ENCODE peak calls at places on chromosomes 7 and 10, in ten cellular contexts. A, O, Z, I, G, E, L, H, W and F are unnamed samples.

GRCh38 chr10:31404640-31405039 is 85.6 kb downstream of the ZEB1 start:
- DNase-seq in G (no peak), H (no peak), E (no peak), Z (no peak), W (no peak), O (no peak), L (no peak), A (no peak), I (peak; percentile 47), F (no peak)

GRCh38 chr7:30163231-30163894 is 28.6 kb downstream of the MTURN start:
- DNase-seq in E (no peak), W (no peak), Z (no peak), G (no peak), L (no peak), A (no peak), H (peak; percentile 34), O (no peak), I (no peak), F (peak; percentile 58)

GRCh38 chr10:61028861-61029361 is 84.9 kb upstream of the RHOBTB1 start:
- DNase-seq in E (no peak), Z (no peak), H (no peak), W (no peak), A (no peak), I (no peak), L (no peak), G (no peak), O (no peak), F (no peak)

GRCh38 chr10:63393050-63393449 is 72.7 kb downstream of the JMJD1C start:
- DNase-seq in H (no peak), L (no peak), I (no peak), E (no peak), Z (no peak), O (no peak), W (no peak), G (no peak), A (no peak), F (no peak)

GRCh38 chr10:114413398-114413797 is 9.1 kb upstream of the AFAP1L2 start:
- DNase-seq in L (no peak), H (peak; percentile 57), E (no peak), O (peak; percentile 88), G (no peak), W (no peak), Z (peak; percentile 66), I (no peak), A (no peak), F (no peak)

GRCh38 chr10:107529350-107529749 is 364.8 kb upstream of the SORCS1 start:
- DNase-seq in E (no peak), O (no peak), Z (no peak), G (no peak), W (no peak), I (no peak), A (no peak), L (no peak), H (no peak), F (no peak)

GRCh38 chr7:91850455-91850854 is 30.0 kb downstream of the MTERF1 start:
- DNase-seq in O (no peak), G (no peak), H (no peak), I (peak; percentile 72), A (no peak), Z (no peak), W (no peak), L (no peak), E (no peak), F (no peak)

GRCh38 chr10:110993024-110993693 is 73.8 kb downstream of the SHOC2 start:
- DNase-seq in E (no peak), I (peak; percentile 94), O (no peak), A (no peak), Z (no peak), L (no peak), G (no peak), W (no peak), H (no peak), F (no peak)

GRCh38 chr7:105014725-105015630 is 973 bp downstream of the KMT2E start:
- DNase-seq in G (peak; percentile 69), W (peak; percentile 91), Z (peak; percentile 60), I (peak; percentile 18), H (peak; percentile 44), L (no peak), O (peak; percentile 44), E (no peak), A (peak; percentile 36), F (peak; percentile 29)

GRCh38 chr10:79349072-79349491 is 1.8 kb downstream of the PPIF start:
- DNase-seq in Z (no peak), E (no peak), O (no peak), A (no peak), L (peak; percentile 69), W (peak; percentile 86), G (no peak), H (no peak), I (no peak), F (no peak)

GRCh38 chr10:70477661-70478162 is 855 bp upstream of the PALD1 start:
- DNase-seq in I (no peak), W (no peak), H (no peak), G (peak; percentile 51), L (no peak), E (no peak), O (peak; percentile 19), A (peak; percentile 75), Z (no peak), F (peak; percentile 72)

GRCh38 chr10:63819753-63820347 is 298.6 kb downstream of the REEP3 start:
- DNase-seq in O (peak; percentile 66), W (no peak), A (no peak), H (peak; percentile 73), L (no peak), G (peak; percentile 45), Z (peak; percentile 72), E (peak; percentile 25), I (peak; percentile 44), F (no peak)

GRCh38 chr10:68543004-68543918 is 15.9 kb upstream of the SLC25A16 start:
- DNase-seq in L (no peak), W (no peak), Z (no peak), H (no peak), O (no peak), E (no peak), I (peak; percentile 87), A (no peak), G (no peak), F (no peak)

GRCh38 chr10:112785089-112785488 is 165.0 kb upstream of the TCF7L2 start:
- DNase-seq in H (no peak), L (no peak), E (no peak), I (no peak), Z (no peak), W (no peak), A (no peak), G (no peak), O (no peak), F (no peak)

GRCh38 chr10:110530131-110530831 is 32.6 kb downstream of the DUSP5 start:
- DNase-seq in Z (no peak), H (peak; percentile 46), L (peak; percentile 84), A (no peak), W (peak; percentile 76), I (peak; percentile 47), E (peak; percentile 40), G (peak; percentile 36), O (peak; percentile 52), F (no peak)

GRCh38 chr7:139773372-139773771 is 4.4 kb downstream of the HIPK2 start:
- DNase-seq in L (no peak), Z (no peak), G (no peak), H (no peak), O (no peak), E (no peak), I (no peak), W (no peak), A (no peak), F (no peak)
- H3K4me1 ChIP-seq in L (peaks cover 22% of the 10 kb centered on the region), Z (peaks cover 72% of the 10 kb centered on the region), G (peaks cover 12% of the 10 kb centered on the region), H (peaks cover 44% of the 10 kb centered on the region), O (peaks cover 5% of the 10 kb centered on the region), E (no peaks in the 10 kb centered on the region), I (peaks cover 43% of the 10 kb centered on the region), W (peaks cover 49% of the 10 kb centered on the region), A (peaks cover 35% of the 10 kb centered on the region), F (peaks cover 51% of the 10 kb centered on the region)

DNA sequence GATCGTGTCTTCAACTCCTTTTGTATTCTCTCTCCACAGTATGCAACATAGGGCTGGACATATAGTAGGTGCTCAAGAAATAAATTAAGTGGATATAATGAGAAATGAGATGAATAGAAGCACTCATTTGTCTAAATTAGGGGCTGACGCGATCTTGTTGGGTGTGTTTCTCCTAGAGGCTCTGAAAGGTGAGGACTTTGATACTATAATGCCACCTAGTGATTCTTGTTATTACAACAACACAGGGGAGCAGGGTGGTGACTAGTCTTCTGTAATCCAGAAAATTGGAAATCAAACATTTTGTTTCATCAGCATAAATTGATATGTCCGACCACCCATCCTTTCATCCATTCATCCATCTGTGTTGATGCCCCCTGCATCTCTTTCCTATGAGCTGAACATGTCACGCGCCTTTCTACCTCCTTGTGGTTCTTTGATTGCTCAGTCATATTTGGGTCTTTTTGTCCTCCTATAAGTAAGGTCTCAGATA is 3.4 kb upstream of the CFAP58 start:
- DNase-seq in E (no peak), W (no peak), L (no peak), O (no peak), Z (no peak), I (peak; percentile 54), G (no peak), H (no peak), A (no peak), F (no peak)
- H3K4me1 ChIP-seq in E (no peaks in the 10 kb centered on the region), W (peaks cover 24% of the 10 kb centered on the region), L (peaks cover 38% of the 10 kb centered on the region), O (no peaks in the 10 kb centered on the region), Z (peaks cover 37% of the 10 kb centered on the region), I (peaks cover 19% of the 10 kb centered on the region), G (peaks cover 3% of the 10 kb centered on the region), H (peaks cover 29% of the 10 kb centered on the region), A (peaks cover 10% of the 10 kb centered on the region), F (peaks cover 26% of the 10 kb centered on the region)

GRCh38 chr10:89609730-89610393 is 35.2 kb downstream of the PANK1 start:
- DNase-seq in A (no peak), I (no peak), L (no peak), O (no peak), W (no peak), H (no peak), Z (no peak), E (no peak), G (no peak), F (no peak)
- H3K4me1 ChIP-seq in A (peaks cover 6% of the 10 kb centered on the region), I (no peaks in the 10 kb centered on the region), L (no peaks in the 10 kb centered on the region), O (no peaks in the 10 kb centered on the region), W (no peaks in the 10 kb centered on the region), H (no peaks in the 10 kb centered on the region), Z (no peaks in the 10 kb centered on the region), E (no peaks in the 10 kb centered on the region), G (no peaks in the 10 kb centered on the region), F (peaks cover 4% of the 10 kb centered on the region)

DNA sequence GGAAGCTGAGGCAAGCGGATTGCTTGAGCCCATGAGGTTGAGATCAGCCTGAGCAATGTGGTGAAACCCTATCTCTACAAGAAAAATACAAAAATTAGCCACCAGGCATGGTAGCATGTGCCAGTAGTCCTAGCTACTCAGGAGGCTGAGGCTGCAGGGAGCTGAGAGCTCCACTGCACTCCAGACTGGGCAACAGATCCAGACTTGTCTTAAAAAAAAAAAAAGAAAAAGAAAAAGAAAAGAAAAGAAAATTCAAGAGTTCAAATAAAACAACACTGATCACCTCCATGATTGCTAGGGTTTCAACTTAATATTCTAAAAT is 34.4 kb downstream of the RTKN2 start:
- DNase-seq in L (no peak), O (no peak), G (no peak), A (no peak), W (no peak), I (no peak), Z (no peak), H (no peak), E (no peak), F (no peak)
- H3K4me1 ChIP-seq in L (no peaks in the 10 kb centered on the region), O (no peaks in the 10 kb centered on the region), G (no peaks in the 10 kb centered on the region), A (peaks cover 12% of the 10 kb centered on the region), W (peaks cover 32% of the 10 kb centered on the region), I (peaks cover 29% of the 10 kb centered on the region), Z (no peaks in the 10 kb centered on the region), H (no peaks in the 10 kb centered on the region), E (no peaks in the 10 kb centered on the region), F (peaks cover 7% of the 10 kb centered on the region)